ENCODE peak calls at places on chromosomes 16 and 17, in ten cellular contexts. M is HL-60; W is posterior vena cava; D is NCI-H748 treated with DMSO at 0.1 percent for 48 hours; S is activated effector memory CD4-positive, alpha-beta T cell treated with Interleukin-2 at 50 U/mL for 16 hours; K is substantia nigra; F is dorsolateral prefrontal cortex; C is SK-N-MC; T is WTC11; U is CD4-positive, alpha-beta T cell. Q is an unnamed sample.
A peak's percentile ranks its signal among the peaks of the same experiment; 100 is the strongest.

GRCh38 chr17:32836527-32836926 is 40.4 kb downstream of the MYO1D start:
- DNase-seq in F (no peak), W (no peak), D (no peak), C (no peak), K (no peak), S (no peak), U (no peak), M (no peak), T (no peak), Q (no peak)

GRCh38 chr17:2011421-2012371 is 13.4 kb downstream of the RTN4RL1 start:
- DNase-seq in F (no peak), M (no peak), C (peak; percentile 16), S (no peak), U (no peak), T (no peak), W (no peak), D (no peak), K (no peak), Q (no peak)

GRCh38 chr16:17476414-17477259 is 5.9 kb upstream of the XYLT1 start:
- DNase-seq in D (peak; percentile 22), M (no peak), C (no peak), F (no peak), U (peak; percentile 24), T (peak; percentile 77), S (peak; percentile 18), W (peak; percentile 48), K (peak; percentile 33), Q (no peak)

GRCh38 chr17:65123757-65124675 is 13.2 kb upstream of the RGS9 start:
- DNase-seq in F (no peak), D (no peak), M (no peak), K (no peak), T (no peak), U (no peak), W (no peak), S (no peak), C (no peak), Q (no peak)

GRCh38 chr16:71373073-71373472 is 14.6 kb downstream of the CALB2 start:
- DNase-seq in S (no peak), C (no peak), T (no peak), F (no peak), W (peak; percentile 10), K (no peak), U (no peak), M (no peak), D (no peak), Q (peak; percentile 5)

GRCh38 chr17:40466298-40466971 is 23.2 kb downstream of the IGFBP4 start:
- DNase-seq in K (no peak), S (no peak), D (no peak), C (no peak), U (no peak), F (no peak), T (no peak), W (no peak), M (no peak), Q (no peak)

GRCh38 chr17:35766903-35767510 is 6.3 kb downstream of the C17orf50 start:
- DNase-seq in S (no peak), D (no peak), K (no peak), W (no peak), M (no peak), T (no peak), F (no peak), C (no peak), U (no peak), Q (no peak)

GRCh38 chr17:3712811-3713463 is 10.8 kb upstream of the HASPIN start:
- DNase-seq in K (no peak), D (no peak), F (no peak), S (no peak), U (no peak), T (no peak), M (no peak), W (no peak), C (no peak), Q (no peak)

GRCh38 chr16:74793571-74793970 is 19.0 kb upstream of the FA2H start:
- DNase-seq in M (no peak), F (no peak), D (no peak), K (no peak), U (no peak), T (no peak), S (no peak), W (no peak), C (no peak), Q (no peak)

GRCh38 chr17:61689610-61690180 is 98.7 kb upstream of the NACA2 start:
- DNase-seq in T (no peak), K (no peak), F (no peak), M (no peak), S (no peak), D (no peak), C (no peak), U (no peak), W (no peak), Q (no peak)

GRCh38 chr16:24539850-24540484 is 601 bp downstream of the RBBP6 start:
- DNase-seq in M (peak; percentile 35), F (peak; percentile 67), C (no peak), U (no peak), K (peak; percentile 61), S (no peak), T (no peak), D (no peak), W (peak; percentile 92), Q (no peak)

GRCh38 chr17:33725675-33726271 is 432.7 kb upstream of the ASIC2 start:
- DNase-seq in S (no peak), W (peak; percentile 81), M (peak; percentile 5), D (peak; percentile 6), K (peak; percentile 6), F (no peak), U (no peak), C (no peak), T (peak; percentile 80), Q (no peak)

GRCh38 chr17:12193336-12193735 is 172.7 kb downstream of the MAP2K4 start:
- DNase-seq in W (no peak), D (no peak), U (no peak), C (no peak), F (no peak), S (no peak), K (no peak), T (no peak), M (no peak), Q (no peak)

GRCh38 chr16:67093098-67093732 is 16.5 kb upstream of the PHAF1 start:
- DNase-seq in C (no peak), U (no peak), M (no peak), K (no peak), W (no peak), D (no peak), T (no peak), S (no peak), F (no peak), Q (no peak)

GRCh38 chr16:54926166-54926838 is 4.4 kb upstream of the IRX5 start:
- DNase-seq in T (no peak), C (no peak), D (peak; percentile 30), K (no peak), W (no peak), U (no peak), F (no peak), S (no peak), M (peak; percentile 27), Q (no peak)

GRCh38 chr17:77117415-77117814 is 23.4 kb upstream of the SEC14L1 start:
- DNase-seq in U (no peak), W (no peak), M (no peak), S (no peak), K (no peak), D (no peak), F (no peak), T (no peak), C (no peak), Q (no peak)

GRCh38 chr16:89183463-89183862 is 11.9 kb downstream of the CDH15 start:
- DNase-seq in T (no peak), K (no peak), D (no peak), S (no peak), C (no peak), M (no peak), F (no peak), U (no peak), W (no peak), Q (no peak)

GRCh38 chr16:85381738-85382592 is 231.2 kb upstream of the GSE1 start:
- DNase-seq in C (no peak), S (no peak), U (no peak), M (no peak), W (no peak), F (no peak), T (no peak), D (no peak), K (no peak), Q (no peak)

GRCh38 chr17:40452074-40452787 is 9.0 kb downstream of the IGFBP4 start:
- DNase-seq in C (no peak), M (no peak), D (no peak), F (no peak), K (no peak), U (no peak), T (no peak), W (no peak), S (no peak), Q (peak; percentile 83)

GRCh38 chr16:27399969-27400368 is 2.0 kb upstream of the IL21R start:
- DNase-seq in U (no peak), M (no peak), W (no peak), F (no peak), T (no peak), S (no peak), K (no peak), D (no peak), C (no peak), Q (no peak)

Q was measured in AG04449.